ENCODE peak calls at places on chromosomes 12 and 14, in six cellular contexts. One of them, this sample, is unnamed.

GRCh38 chr14:51554339-51554920 is 97.3 kb upstream of the FRMD6 start:
- DNase-seq in fibroblast of gingiva: peak; percentile 57
- DNase-seq in neural crest cell: no peak
- DNase-seq in activated naive CD4-positive, alpha-beta T cell: no peak
- DNase-seq in fibroblast of lung: peak; percentile 66
- DNase-seq in cerebellar cortex: no peak
- DNase-seq in this sample: no peak

GRCh38 chr14:50225974-50226297 is 5.4 kb downstream of the SOS2 start:
- DNase-seq in fibroblast of lung: no peak
- DNase-seq in cerebellar cortex: no peak
- DNase-seq in neural crest cell: no peak
- DNase-seq in fibroblast of gingiva: no peak
- DNase-seq in activated naive CD4-positive, alpha-beta T cell: no peak
- DNase-seq in this sample: no peak

GRCh38 chr12:85036241-85036707 is at the start of the genes LRRIQ1 and TSPAN19:
- DNase-seq in neural crest cell: peak; percentile 52
- DNase-seq in fibroblast of lung: peak; percentile 92
- DNase-seq in fibroblast of gingiva: peak; percentile 86
- DNase-seq in cerebellar cortex: peak; percentile 91
- DNase-seq in activated naive CD4-positive, alpha-beta T cell: no peak
- DNase-seq in this sample: peak; percentile 79

GRCh38 chr12:57296291-57296690 is 45.3 kb upstream of the STAC3 start:
- DNase-seq in activated naive CD4-positive, alpha-beta T cell: no peak
- DNase-seq in fibroblast of lung: no peak
- DNase-seq in fibroblast of gingiva: no peak
- DNase-seq in neural crest cell: no peak
- DNase-seq in cerebellar cortex: no peak
- DNase-seq in this sample: no peak

GRCh38 chr12:1670244-1670814 is 20.5 kb upstream of the ADIPOR2 start:
- DNase-seq in neural crest cell: no peak
- DNase-seq in activated naive CD4-positive, alpha-beta T cell: no peak
- DNase-seq in fibroblast of gingiva: no peak
- DNase-seq in cerebellar cortex: no peak
- DNase-seq in fibroblast of lung: no peak
- DNase-seq in this sample: no peak

GRCh38 chr12:106585237-106585834 is 2.5 kb downstream of the RFX4 start:
- DNase-seq in fibroblast of lung: no peak
- DNase-seq in neural crest cell: peak; percentile 5
- DNase-seq in cerebellar cortex: no peak
- DNase-seq in fibroblast of gingiva: no peak
- DNase-seq in activated naive CD4-positive, alpha-beta T cell: no peak
- DNase-seq in this sample: no peak

GRCh38 chr12:42732908-42733411 is 143.4 kb upstream of the PRICKLE1 start:
- DNase-seq in cerebellar cortex: no peak
- DNase-seq in neural crest cell: no peak
- DNase-seq in fibroblast of lung: no peak
- DNase-seq in activated naive CD4-positive, alpha-beta T cell: no peak
- DNase-seq in fibroblast of gingiva: no peak
- DNase-seq in this sample: no peak

GRCh38 chr14:85546390-85546789 is 16.4 kb downstream of the FLRT2 start:
- DNase-seq in activated naive CD4-positive, alpha-beta T cell: no peak
- DNase-seq in fibroblast of lung: no peak
- DNase-seq in neural crest cell: no peak
- DNase-seq in cerebellar cortex: no peak
- DNase-seq in fibroblast of gingiva: no peak
- DNase-seq in this sample: no peak

GRCh38 chr12:4833511-4833910 is 76.2 kb upstream of the KCNA1 start:
- DNase-seq in cerebellar cortex: no peak
- DNase-seq in activated naive CD4-positive, alpha-beta T cell: no peak
- DNase-seq in fibroblast of gingiva: no peak
- DNase-seq in fibroblast of lung: no peak
- DNase-seq in neural crest cell: no peak
- DNase-seq in this sample: no peak

This sample was measured in HEK293T.